ENCODE peak calls at places on chromosomes 16 and 17, in ten cellular contexts. O is HCT116, Q is suprapubic skin, F is prostate gland, R is gastrocnemius medialis, B is ovary, M is testis, D is stomach, C is right lobe of liver, V is body of pancreas. E is an unnamed sample.

GRCh38 chr16:23302045-23302956 is at the start of gene SCNN1B:
- DNase-seq in O (no peak), Q (no peak), F (peak), R (no peak), B (no peak), M (no peak), D (peak), C (no peak), V (no peak), E (no peak)

GRCh38 chr16:1311738-1312458 is 2.5 kb downstream of the UBE2I start:
- DNase-seq in O (no peak), Q (no peak), F (no peak), R (no peak), B (peak), M (peak), D (no peak), C (peak), V (no peak), E (peak)

GRCh38 chr17:59328534-59329095 is 2.8 kb upstream of the YPEL2 start:
- DNase-seq in O (no peak), Q (no peak), F (no peak), R (no peak), B (no peak), M (no peak), D (no peak), C (no peak), V (no peak), E (no peak)

GRCh38 chr17:72560303-72561247 is 439.8 kb downstream of the SOX9 start:
- DNase-seq in O (peak), Q (no peak), F (peak), R (no peak), B (no peak), M (peak), D (peak), C (no peak), V (peak), E (peak)

GRCh38 chr17:4994081-4994595 is 3.2 kb downstream of the INCA1 start:
- DNase-seq in O (no peak), Q (no peak), F (no peak), R (no peak), B (no peak), M (no peak), D (no peak), C (no peak), V (no peak), E (no peak)

GRCh38 chr17:7882068-7882467 is 6.5 kb upstream of the CHD3 start:
- DNase-seq in O (no peak), Q (no peak), F (no peak), R (no peak), B (no peak), M (no peak), D (no peak), C (no peak), V (no peak), E (no peak)

GRCh38 chr17:17495448-17496188 is 577 bp downstream of the RASD1 start:
- DNase-seq in O (no peak), Q (peak), F (peak), R (no peak), B (no peak), M (peak), D (no peak), C (peak), V (no peak), E (peak)

GRCh38 chr16:69890891-69891282 is 60.2 kb upstream of the CLEC18A start:
- DNase-seq in O (no peak), Q (no peak), F (no peak), R (no peak), B (no peak), M (no peak), D (no peak), C (no peak), V (no peak), E (no peak)

GRCh38 chr17:34110315-34110714 is 144.8 kb upstream of the CCL2 start:
- DNase-seq in O (no peak), Q (no peak), F (no peak), R (no peak), B (no peak), M (no peak), D (no peak), C (peak), V (peak), E (no peak)

GRCh38 chr17:75262112-75262606 is 480 bp downstream of the MRPS7 start:
- DNase-seq in O (no peak), Q (no peak), F (no peak), R (peak), B (no peak), M (no peak), D (no peak), C (no peak), V (no peak), E (no peak)

GRCh38 chr16:9138731-9139501 is 47.5 kb downstream of the HAPSTR1 start:
- DNase-seq in O (peak), Q (peak), F (peak), R (peak), B (peak), M (peak), D (peak), C (peak), V (peak), E (peak)

GRCh38 chr17:3956983-3957382 is 7.3 kb downstream of the ATP2A3 start:
- DNase-seq in O (no peak), Q (no peak), F (no peak), R (no peak), B (no peak), M (no peak), D (no peak), C (no peak), V (no peak), E (no peak)

GRCh38 chr17:37745801-37746426 is 1.1 kb upstream of the HNF1B start:
- DNase-seq in O (no peak), Q (no peak), F (no peak), R (no peak), B (no peak), M (no peak), D (no peak), C (no peak), V (no peak), E (no peak)

GRCh38 chr16:83247767-83248372 is 559.9 kb upstream of the HSBP1 start:
- DNase-seq in O (no peak), Q (no peak), F (no peak), R (no peak), B (no peak), M (no peak), D (no peak), C (no peak), V (no peak), E (no peak)

GRCh38 chr17:77465358-77466041 is 324.7 kb downstream of the SEC14L1 start:
- DNase-seq in O (no peak), Q (no peak), F (no peak), R (peak), B (no peak), M (peak), D (peak), C (peak), V (no peak), E (peak)

GRCh38 chr17:55314061-55314783 is 49.5 kb downstream of the HLF start:
- DNase-seq in O (no peak), Q (no peak), F (no peak), R (no peak), B (no peak), M (no peak), D (no peak), C (no peak), V (no peak), E (no peak)

GRCh38 chr16:11029948-11030347 is 85.6 kb downstream of the CLEC16A start:
- DNase-seq in O (no peak), Q (no peak), F (no peak), R (no peak), B (no peak), M (no peak), D (no peak), C (no peak), V (no peak), E (no peak)

GRCh38 chr17:73998246-73999220 is 204.9 kb upstream of the RPL38 start:
- DNase-seq in O (peak), Q (no peak), F (peak), R (no peak), B (no peak), M (peak), D (peak), C (peak), V (peak), E (peak)

GRCh38 chr17:58273453-58274104 is 7.2 kb downstream of the MPO start:
- DNase-seq in O (no peak), Q (no peak), F (no peak), R (no peak), B (no peak), M (no peak), D (no peak), C (no peak), V (no peak), E (no peak)

GRCh38 chr17:50176559-50177471 is 11.0 kb downstream of the SGCA start:
- DNase-seq in O (no peak), Q (no peak), F (no peak), R (no peak), B (no peak), M (no peak), D (no peak), C (no peak), V (no peak), E (no peak)

GRCh38 chr16:4990415-4990814 is 32.3 kb downstream of the SEC14L5 start:
- DNase-seq in O (no peak), Q (no peak), F (no peak), R (no peak), B (no peak), M (no peak), D (no peak), C (no peak), V (no peak), E (no peak)

GRCh38 chr16:53456625-53457024 is 22.4 kb downstream of the RBL2 start:
- DNase-seq in O (no peak), Q (no peak), F (no peak), R (no peak), B (no peak), M (no peak), D (no peak), C (no peak), V (no peak), E (no peak)

GRCh38 chr16:85722066-85722465 is 28.8 kb downstream of the C16orf74 start:
- DNase-seq in O (no peak), Q (no peak), F (no peak), R (peak), B (no peak), M (no peak), D (no peak), C (no peak), V (no peak), E (no peak)

GRCh38 chr17:30210366-30210765 is 25.1 kb downstream of the SLC6A4 start:
- DNase-seq in O (no peak), Q (no peak), F (no peak), R (no peak), B (no peak), M (no peak), D (no peak), C (no peak), V (no peak), E (no peak)

GRCh38 chr17:28405632-28406477 is at the start of gene SLC46A1:
- DNase-seq in O (no peak), Q (peak), F (peak), R (no peak), B (peak), M (peak), D (peak), C (peak), V (peak), E (peak)

GRCh38 chr16:30534368-30535105 is at the start of gene ZNF747:
- DNase-seq in O (peak), Q (peak), F (peak), R (peak), B (peak), M (peak), D (peak), C (peak), V (peak), E (peak)
- TF ChIP-seq POLR2A in O (no peak), Q (no peak), F (peak), R (peak), B (peak), M (no peak), D (no peak), C (peak), V (peak), E (no peak)

DNA sequence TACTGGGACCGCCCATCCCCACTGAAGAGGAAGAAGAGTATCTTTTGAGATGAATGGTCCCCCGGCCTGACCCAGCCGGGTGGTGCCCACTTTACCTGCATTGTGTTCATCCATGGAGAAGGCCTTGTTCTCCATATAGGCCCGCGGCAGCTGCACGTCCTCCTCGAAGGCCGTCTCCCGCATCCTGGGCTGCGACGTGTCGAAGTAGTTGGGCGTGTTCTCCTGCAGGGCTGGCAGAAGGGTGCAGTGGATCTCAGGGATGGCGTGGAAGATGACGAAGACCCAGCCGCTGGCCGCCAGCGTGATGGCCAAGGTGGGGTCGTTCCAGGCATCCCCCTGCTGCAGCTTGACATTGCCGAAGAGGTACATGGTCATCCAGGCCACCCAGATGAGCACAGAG is 12.9 kb downstream of the GPRC5B start:
- DNase-seq in O (no peak), Q (no peak), F (no peak), R (no peak), B (no peak), M (no peak), D (no peak), C (no peak), V (no peak), E (no peak)
- TF ChIP-seq POLR2A in O (no peak), Q (no peak), F (no peak), R (no peak), B (no peak), M (no peak), D (no peak), C (no peak), V (no peak), E (no peak)

GRCh38 chr16:14364386-14365199 is 265.5 kb downstream of the PARN start:
- DNase-seq in O (peak), Q (no peak), F (no peak), R (no peak), B (no peak), M (no peak), D (peak), C (no peak), V (no peak), E (no peak)
- TF ChIP-seq POLR2A in O (no peak), Q (no peak), F (no peak), R (no peak), B (no peak), M (no peak), D (no peak), C (no peak), V (no peak), E (no peak)

DNA sequence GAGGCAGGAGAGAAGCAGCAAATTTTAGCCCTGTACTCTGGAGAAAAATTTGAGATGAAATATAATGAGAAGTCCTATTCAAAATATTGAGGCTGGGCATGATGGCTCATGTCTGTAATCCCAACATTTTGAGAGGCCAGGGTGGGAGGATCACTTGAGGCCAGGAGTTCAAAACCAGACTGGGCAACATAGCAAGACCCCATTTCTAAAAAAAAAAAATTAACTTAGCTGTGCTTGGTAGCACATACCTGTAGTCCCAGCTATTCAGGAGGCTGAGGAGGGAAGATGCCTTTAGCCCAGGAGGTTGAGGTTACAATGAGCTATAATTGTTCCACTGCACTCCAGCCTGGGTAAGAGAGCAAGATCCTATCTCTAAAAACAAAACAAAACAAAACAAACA is 103.4 kb downstream of the CACNG3 start:
- DNase-seq in O (no peak), Q (no peak), F (no peak), R (no peak), B (no peak), M (no peak), D (no peak), C (no peak), V (no peak), E (no peak)
- TF ChIP-seq POLR2A in O (no peak), Q (no peak), F (no peak), R (no peak), B (no peak), M (no peak), D (no peak), C (no peak), V (no peak), E (no peak)

DNA sequence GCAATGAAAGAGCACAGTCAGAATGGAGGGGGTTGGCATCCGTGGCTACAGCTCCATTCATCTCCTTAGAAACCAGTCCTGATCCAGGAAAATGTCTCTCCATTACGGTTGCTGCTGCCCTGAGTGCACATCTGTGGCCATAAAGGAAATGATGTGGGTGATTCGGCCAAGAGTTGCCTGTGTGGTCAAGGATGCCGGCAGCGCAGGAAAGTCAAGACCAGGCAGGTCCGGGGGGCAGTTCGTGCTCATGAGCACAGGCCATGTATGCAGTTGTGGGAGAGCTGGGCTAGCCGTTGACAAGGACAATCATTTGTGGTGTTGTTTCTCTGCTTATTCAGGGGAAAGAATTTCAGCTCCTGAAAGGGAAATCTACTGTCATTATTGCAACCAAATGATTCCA is 6.0 kb downstream of the XAF1 start:
- DNase-seq in O (no peak), Q (no peak), F (no peak), R (no peak), B (no peak), M (no peak), D (no peak), C (no peak), V (no peak), E (no peak)
- TF ChIP-seq POLR2A in O (no peak), Q (no peak), F (no peak), R (no peak), B (no peak), M (no peak), D (no peak), C (no peak), V (no peak), E (no peak)

GRCh38 chr17:79281803-79282202 is 207.2 kb downstream of the ENGASE start:
- DNase-seq in O (no peak), Q (no peak), F (no peak), R (no peak), B (no peak), M (no peak), D (no peak), C (peak), V (no peak), E (no peak)

GRCh38 chr17:79282294-79282693 is 207.7 kb downstream of the ENGASE start:
- DNase-seq in O (no peak), Q (no peak), F (no peak), R (no peak), B (no peak), M (no peak), D (no peak), C (no peak), V (no peak), E (no peak)

GRCh38 chr17:79280010-79280409 is 205.4 kb downstream of the ENGASE start:
- DNase-seq in O (no peak), Q (no peak), F (no peak), R (no peak), B (no peak), M (no peak), D (no peak), C (no peak), V (no peak), E (no peak)

GRCh38 chr17:79279320-79279719 is 204.7 kb downstream of the ENGASE start:
- DNase-seq in O (no peak), Q (no peak), F (no peak), R (no peak), B (no peak), M (no peak), D (no peak), C (no peak), V (no peak), E (no peak)

GRCh38 chr17:79280822-79281572 is 206.4 kb downstream of the ENGASE start:
- DNase-seq in O (no peak), Q (no peak), F (no peak), R (no peak), B (no peak), M (no peak), D (no peak), C (no peak), V (no peak), E (no peak)
- TF ChIP-seq POLR2A in O (no peak), Q (no peak), F (no peak), R (no peak), B (no peak), M (no peak), D (no peak), C (no peak), V (no peak), E (no peak)

GRCh38 chr16:58510097-58510775 is 5.1 kb upstream of the SETD6 start:
- DNase-seq in O (no peak), Q (peak), F (no peak), R (peak), B (peak), M (no peak), D (peak), C (no peak), V (peak), E (no peak)
- TF ChIP-seq POLR2A in O (no peak), Q (no peak), F (no peak), R (no peak), B (no peak), M (no peak), D (no peak), C (no peak), V (no peak), E (no peak)